ENCODE peak calls at places on chromosomes 16 and 17, in five cellular contexts. M is ovary, L is left ventricle myocardium inferior, D is pancreas, K is transverse colon. A is an unnamed sample.

GRCh38 chr17:80171681-80172080 is 1.9 kb downstream of the CARD14 start:
- DNase-seq in M (no peak), L (no peak), D (no peak), K (no peak), A (no peak)

GRCh38 chr17:8226536-8227237 is 16.3 kb upstream of the AURKB start:
- DNase-seq in M (peak; percentile 79), L (peak; percentile 52), D (peak; percentile 71), K (peak; percentile 81), A (peak; percentile 84)

GRCh38 chr17:7634384-7634783 is 4.4 kb downstream of the SHBG start:
- DNase-seq in M (peak; percentile 77), L (peak; percentile 46), D (no peak), K (no peak), A (no peak)

GRCh38 chr16:10817514-10817913 is 1.1 kb downstream of the TVP23A start:
- DNase-seq in M (no peak), L (no peak), D (no peak), K (no peak), A (no peak)

GRCh38 chr17:76497979-76498885 is 3.0 kb downstream of the RHBDF2 start:
- DNase-seq in M (peak; percentile 75), L (peak; percentile 87), D (peak; percentile 87), K (peak; percentile 60), A (peak; percentile 35)

GRCh38 chr17:41446806-41447205 is 6.0 kb upstream of the KRT38 start:
- DNase-seq in M (no peak), L (no peak), D (no peak), K (no peak), A (peak; percentile 89)

GRCh38 chr17:6072157-6072556 is 2.0 kb downstream of the WSCD1 start:
- DNase-seq in M (no peak), L (no peak), D (no peak), K (no peak), A (no peak)

GRCh38 chr17:34076743-34077631 is 178.1 kb upstream of the CCL2 start:
- DNase-seq in M (no peak), L (no peak), D (peak; percentile 58), K (no peak), A (no peak)

GRCh38 chr17:72529386-72529785 is 408.6 kb downstream of the SOX9 start:
- DNase-seq in M (no peak), L (no peak), D (no peak), K (no peak), A (no peak)

GRCh38 chr17:45848868-45849535 is 4.3 kb downstream of the SPPL2C start:
- DNase-seq in M (no peak), L (no peak), D (peak; percentile 34), K (no peak), A (no peak)

GRCh38 chr16:53154513-53154912 is 99.7 kb downstream of the CHD9 start:
- DNase-seq in M (no peak), L (no peak), D (no peak), K (no peak), A (no peak)

GRCh38 chr16:83530293-83530692 is 277.5 kb upstream of the HSBP1 start:
- DNase-seq in M (no peak), L (no peak), D (no peak), K (no peak), A (peak; percentile 87)

GRCh38 chr17:4565209-4566141 is 5.1 kb upstream of the GGT6 start:
- DNase-seq in M (no peak), L (peak; percentile 51), D (no peak), K (peak; percentile 77), A (peak; percentile 25)

GRCh38 chr17:8628609-8629169 is 1.8 kb downstream of the MYH10 start:
- DNase-seq in M (no peak), L (no peak), D (no peak), K (no peak), A (no peak)

GRCh38 chr16:4911831-4912422 is 25.0 kb downstream of the PPL start:
- DNase-seq in M (no peak), L (no peak), D (no peak), K (no peak), A (peak; percentile 10)

GRCh38 chr16:22694887-22695382 is 119.0 kb upstream of the HS3ST2 start:
- DNase-seq in M (no peak), L (no peak), D (no peak), K (peak; percentile 22), A (peak; percentile 52)

GRCh38 chr16:85138825-85139627 is 26.8 kb upstream of the CIBAR2 start:
- DNase-seq in M (no peak), L (no peak), D (no peak), K (no peak), A (no peak)

GRCh38 chr16:30903596-30903995 is 7.2 kb downstream of the CTF1 start:
- DNase-seq in M (no peak), L (no peak), D (no peak), K (no peak), A (no peak)

GRCh38 chr17:83203073-83203471 is 123.7 kb downstream of the METRNL start:
- DNase-seq in M (peak; percentile 14), L (peak; percentile 50), D (peak; percentile 52), K (peak; percentile 38), A (peak; percentile 98)

GRCh38 chr16:54080524-54081008 is 206.0 kb downstream of the IRX3 start:
- DNase-seq in M (no peak), L (no peak), D (no peak), K (no peak), A (peak; percentile 97)

GRCh38 chr17:63407741-63408330 is 38.3 kb downstream of the CYB561 start:
- DNase-seq in M (no peak), L (no peak), D (no peak), K (no peak), A (no peak)

GRCh38 chr17:31830971-31831755 is 27.9 kb downstream of the COPRS start:
- DNase-seq in M (no peak), L (no peak), D (no peak), K (no peak), A (no peak)

GRCh38 chr17:19574956-19575355 is 41.3 kb downstream of the SLC47A1 start:
- DNase-seq in M (no peak), L (no peak), D (no peak), K (no peak), A (no peak)

GRCh38 chr16:85153656-85154091 is 41.4 kb upstream of the CIBAR2 start:
- DNase-seq in M (no peak), L (peak; percentile 78), D (no peak), K (no peak), A (no peak)

GRCh38 chr17:79132271-79133064 is 57.8 kb downstream of the ENGASE start:
- DNase-seq in M (no peak), L (no peak), D (no peak), K (no peak), A (no peak)

GRCh38 chr17:27153005-27153404 is 140.9 kb upstream of the WSB1 start:
- DNase-seq in M (no peak), L (no peak), D (no peak), K (no peak), A (peak; percentile 24)

GRCh38 chr16:24124291-24124690 is 131.8 kb upstream of the CACNG3 start:
- DNase-seq in M (no peak), L (no peak), D (no peak), K (no peak), A (no peak)

GRCh38 chr17:14471052-14471451 is 170.2 kb downstream of the HS3ST3B1 start:
- DNase-seq in M (no peak), L (no peak), D (no peak), K (peak; percentile 11), A (peak; percentile 45)

GRCh38 chr16:68978303-68978954 is 127.0 kb upstream of the HAS3 start:
- DNase-seq in M (no peak), L (no peak), D (no peak), K (no peak), A (no peak)

GRCh38 chr17:7235693-7236665 is 1.7 kb upstream of the DVL2 start:
- DNase-seq in M (peak; percentile 43), L (no peak), D (no peak), K (no peak), A (no peak)

GRCh38 chr16:24088767-24089166 is 167.4 kb upstream of the CACNG3 start:
- DNase-seq in M (no peak), L (no peak), D (no peak), K (no peak), A (no peak)

DNA sequence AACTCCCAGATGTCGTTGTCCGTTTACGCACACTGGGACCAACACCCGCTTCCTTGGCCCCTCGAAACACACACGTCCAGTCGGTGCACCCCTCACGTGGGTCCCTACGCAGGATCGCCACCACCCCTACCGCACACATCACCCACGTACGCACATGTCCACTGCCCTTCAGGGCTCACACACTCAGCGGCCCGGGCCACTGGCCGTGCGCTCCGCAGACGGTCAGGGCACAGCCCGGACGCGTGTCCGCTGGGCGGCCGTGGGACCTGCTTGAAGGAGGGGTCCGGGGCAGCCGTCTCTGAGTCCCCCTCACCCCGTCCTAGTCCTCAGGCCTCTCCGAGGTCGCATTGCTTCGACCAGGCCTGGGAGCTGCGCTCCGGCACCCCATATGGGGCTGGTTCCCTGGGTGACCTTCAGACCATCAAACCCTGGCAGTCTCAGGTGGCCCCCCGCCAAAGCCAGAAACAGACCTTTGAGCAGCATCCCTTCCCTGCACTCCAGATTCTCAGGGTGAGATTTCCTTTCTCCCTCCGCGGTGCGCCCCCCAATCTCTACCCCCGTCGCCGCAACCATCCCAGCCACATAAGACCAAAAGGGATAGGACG is 910 bp upstream of the GPRC5B start:
- DNase-seq in M (peak; percentile 62), L (peak; percentile 27), D (peak; percentile 70), K (peak; percentile 9), A (no peak)
- H3K4me3 ChIP-seq in M (peak overlapping the region; percentile 62), L (peak overlapping the region; percentile 93), D (peak overlapping the region; percentile 5), K (peak overlapping the region; percentile 57), A (peak overlapping the region; percentile 59)

GRCh38 chr16:66026211-66026610 is 340.3 kb upstream of the CDH5 start:
- DNase-seq in M (no peak), L (no peak), D (no peak), K (no peak), A (no peak)
- TF ChIP-seq CTCF in M (no peak), L (peak; percentile 56), D (no peak), K (no peak), A (peak; percentile 55)

DNA sequence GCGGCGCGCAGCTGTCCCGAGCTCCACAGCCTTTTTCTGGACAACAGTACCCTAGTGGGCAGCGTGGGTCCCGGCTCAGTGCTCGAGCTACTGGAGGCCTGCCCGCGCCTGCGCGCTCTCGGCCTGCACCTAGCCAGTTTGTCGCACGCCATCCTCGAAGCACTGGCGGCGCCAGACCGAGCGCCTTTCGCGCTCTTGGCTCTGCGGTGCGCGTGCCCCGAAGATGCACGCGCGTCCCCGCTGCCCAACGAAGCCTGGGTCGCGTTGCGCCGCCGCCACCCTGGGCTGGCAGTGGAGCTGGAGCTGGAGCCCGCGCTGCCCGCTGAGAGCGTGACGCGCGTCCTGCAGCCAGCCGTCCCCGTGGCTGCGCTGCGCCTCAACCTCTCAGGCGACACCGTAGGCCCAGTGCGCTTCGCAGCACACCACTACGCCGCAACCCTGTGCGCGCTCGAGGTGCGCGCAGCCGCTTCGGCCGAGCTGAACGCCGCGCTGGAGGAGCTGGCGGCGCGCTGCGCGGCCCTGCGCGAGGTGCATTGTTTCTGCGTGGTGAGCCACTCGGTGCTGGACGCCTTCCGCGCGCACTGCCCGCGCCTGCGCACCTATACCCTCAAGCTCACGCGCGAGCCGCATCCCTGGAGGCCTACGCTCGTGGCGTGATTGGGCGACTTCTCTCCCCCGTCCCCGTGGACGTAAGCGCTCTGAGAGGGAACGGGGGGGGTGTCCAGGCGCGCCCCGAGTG is 1.2 kb upstream of the HSF4 start:
- DNase-seq in M (peak; percentile 76), L (peak; percentile 68), D (peak; percentile 62), K (no peak), A (no peak)
- H3K4me3 ChIP-seq in M (peak overlapping the region; percentile 33), L (peak overlapping the region; percentile 70), D (no peak overlapping the region), K (peak overlapping the region; percentile 29), A (no peak overlapping the region)

DNA sequence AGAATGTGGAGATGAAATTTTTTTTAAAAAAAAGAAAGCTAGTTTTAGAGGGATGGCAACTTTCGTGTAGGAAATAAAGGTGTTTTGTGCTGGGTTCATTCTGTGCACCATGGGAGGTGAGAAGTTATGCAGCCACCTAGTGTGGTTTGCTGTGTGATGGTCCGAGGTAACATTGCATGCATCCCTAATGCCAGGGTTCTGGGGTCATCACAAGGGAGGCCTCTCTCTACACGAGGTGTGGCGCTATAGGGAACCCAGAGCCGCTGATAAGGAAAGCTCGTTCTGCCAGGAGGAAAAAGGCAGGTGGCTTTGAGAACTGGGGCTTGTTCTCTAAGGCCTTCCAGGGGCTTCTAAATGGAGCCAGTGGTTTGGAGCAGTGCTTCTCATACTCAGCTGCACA is 43.3 kb downstream of the VPS35L start:
- DNase-seq in M (no peak), L (no peak), D (no peak), K (no peak), A (no peak)
- TF ChIP-seq CTCF in M (no peak), L (no peak), D (no peak), K (no peak), A (no peak)